ENCODE peak calls at places on chromosomes 12 and 14, in five cellular contexts. A is BJ, Y is iPS DF 6.9, O is mucosa of descending colon, I is A673. L is an unnamed sample.

GRCh38 chr12:24899503-24900098 is 49.3 kb downstream of the BCAT1 start:
- DNase-seq in O (no peak), I (no peak), Y (no peak), A (no peak), L (no peak)

GRCh38 chr12:106251636-106252035 is 3.8 kb upstream of the CKAP4 start:
- DNase-seq in Y (no peak), I (peak; percentile 17), O (no peak), A (no peak), L (no peak)

GRCh38 chr12:28568083-28568482 is 377.8 kb downstream of the CCDC91 start:
- DNase-seq in A (peak; percentile 80), O (no peak), I (no peak), Y (no peak), L (peak; percentile 79)

GRCh38 chr14:89813485-89814080 is 140.9 kb downstream of the EFCAB11 start:
- DNase-seq in O (no peak), I (no peak), A (peak; percentile 92), Y (no peak), L (peak; percentile 74)

GRCh38 chr12:42756841-42757661 is 167.5 kb upstream of the PRICKLE1 start:
- DNase-seq in O (no peak), A (peak; percentile 71), Y (peak; percentile 95), I (no peak), L (peak; percentile 88)

GRCh38 chr14:98912655-98913054 is 359.3 kb downstream of the BCL11B start:
- DNase-seq in Y (no peak), O (no peak), A (no peak), I (no peak), L (no peak)

GRCh38 chr12:57771873-57772428 is at the start of gene METTL1:
- DNase-seq in I (peak; percentile 99), Y (peak; percentile 94), A (peak; percentile 82), O (peak; percentile 97), L (peak; percentile 88)

GRCh38 chr12:92574911-92575570 is 127.7 kb upstream of the PLEKHG7 start:
- DNase-seq in O (peak; percentile 72), Y (no peak), I (no peak), A (no peak), L (no peak)

GRCh38 chr14:100560999-100561398 is 26.2 kb downstream of the BEGAIN start:
- DNase-seq in I (no peak), Y (no peak), A (no peak), O (no peak), L (no peak)

GRCh38 chr14:22007278-22008097 is 333.9 kb upstream of the OR4E1 start:
- DNase-seq in A (no peak), I (no peak), O (no peak), Y (no peak), L (no peak)

DNA sequence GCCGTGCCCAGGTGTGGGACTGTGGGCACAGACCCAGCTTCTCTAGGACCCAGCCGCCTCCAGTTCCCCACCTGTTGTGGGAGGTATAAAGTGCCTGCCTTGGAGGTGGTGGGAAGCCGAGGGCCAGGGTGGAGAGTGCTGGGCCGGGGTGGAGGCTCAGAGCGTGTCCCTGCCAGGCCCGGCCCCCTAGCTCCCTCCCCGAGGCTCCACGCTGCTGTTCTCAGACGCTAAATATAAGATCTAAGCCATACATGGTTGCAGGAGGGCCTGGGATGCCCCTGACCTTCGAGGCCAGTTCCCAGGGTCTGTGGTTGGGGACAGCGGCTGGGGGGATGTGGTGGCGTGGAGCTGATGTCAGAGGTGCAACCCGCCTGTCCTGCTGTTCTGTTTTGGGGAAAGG is 10.8 kb downstream of the INF2 start:
- DNase-seq in I (no peak), Y (no peak), O (no peak), A (no peak), L (no peak)
- H3K4me3 ChIP-seq in I (no peak overlapping the region), Y (no peak overlapping the region), O (no peak overlapping the region), A (no peak overlapping the region), L (no peak overlapping the region)

GRCh38 chr14:93857500-93857899 is 69.2 kb upstream of the PRIMA1 start:
- DNase-seq in Y (no peak), O (no peak), A (no peak), I (peak; percentile 81), L (no peak)
- H3K4me3 ChIP-seq in Y (no peak overlapping the region), O (no peak overlapping the region), A (no peak overlapping the region), I (no peak overlapping the region), L (no peak overlapping the region)

GRCh38 chr12:108302471-108303311 is 36.4 kb downstream of the CMKLR1 start:
- DNase-seq in O (peak; percentile 33), I (no peak), Y (no peak), A (no peak), L (no peak)
- H3K4me3 ChIP-seq in O (no peak overlapping the region), I (no peak overlapping the region), Y (no peak overlapping the region), A (no peak overlapping the region), L (no peak overlapping the region)

GRCh38 chr14:92649066-92649465 is 99.4 kb downstream of the LGMN start:
- DNase-seq in A (no peak), I (no peak), O (no peak), Y (no peak), L (no peak)
- H3K4me3 ChIP-seq in A (no peak overlapping the region), I (no peak overlapping the region), O (no peak overlapping the region), Y (no peak overlapping the region), L (no peak overlapping the region)

GRCh38 chr12:1498199-1498740 is 96.1 kb downstream of the FBXL14 start:
- DNase-seq in I (no peak), A (no peak), Y (no peak), O (no peak), L (no peak)

GRCh38 chr12:1494856-1495255 is 99.5 kb downstream of the FBXL14 start:
- DNase-seq in I (no peak), O (no peak), A (no peak), Y (no peak), L (no peak)

GRCh38 chr12:1497161-1497560 is 97.2 kb downstream of the FBXL14 start:
- DNase-seq in A (no peak), Y (no peak), I (no peak), O (no peak), L (no peak)

GRCh38 chr12:1493781-1494180 is 100.6 kb downstream of the FBXL14 start:
- DNase-seq in O (no peak), A (no peak), I (no peak), Y (no peak), L (no peak)

DNA sequence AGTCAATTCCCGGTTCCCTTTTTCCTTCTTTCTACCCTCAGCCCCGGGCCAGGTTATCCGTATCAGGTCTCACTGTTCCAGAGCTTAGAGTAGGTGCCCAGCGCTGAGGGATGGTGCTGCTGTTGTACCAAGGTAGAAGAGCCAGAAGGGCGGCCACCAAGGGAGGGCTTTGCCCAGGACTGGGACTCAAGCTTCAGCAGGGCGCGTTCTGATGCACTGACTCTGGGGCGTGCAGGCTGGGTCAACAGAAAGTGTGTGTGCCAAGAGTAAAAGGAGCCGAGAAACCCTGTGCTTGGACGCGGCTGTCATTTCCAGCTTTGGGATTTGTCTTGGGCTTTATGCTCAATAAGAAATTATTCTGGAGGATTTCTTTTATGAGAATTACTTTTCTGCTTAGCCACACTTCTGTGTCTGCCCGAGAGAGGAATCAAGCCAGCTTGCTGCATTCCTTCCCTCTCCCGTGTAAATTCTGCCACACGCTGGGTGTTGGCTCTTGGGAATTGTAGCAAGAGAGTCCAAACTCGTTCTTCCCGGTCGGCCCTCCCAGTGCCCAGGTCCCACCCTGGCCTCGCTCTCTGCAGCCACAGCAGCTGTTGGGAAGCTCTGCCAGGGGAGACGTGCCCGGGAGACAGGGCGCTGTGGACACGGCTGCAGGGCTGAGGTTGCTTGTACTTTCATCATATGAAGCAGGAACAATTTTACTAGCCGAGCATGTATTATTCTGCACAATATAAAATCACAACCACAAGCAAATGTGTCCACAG is 98.0 kb downstream of the FBXL14 start:
- DNase-seq in I (no peak), A (no peak), O (peak; percentile 73), Y (no peak), L (peak; percentile 53)
- H3K4me3 ChIP-seq in I (no peak overlapping the region), A (peak overlapping the region; percentile 6), O (no peak overlapping the region), Y (no peak overlapping the region), L (no peak overlapping the region)